ENCODE peak calls at places on chromosomes 6 and 20, in seven cellular contexts. D is stimulated activated CD4-positive, alpha-beta T cell treated with anti-CD3 and anti-CD28 coated beads, Interleukin-4, amount 100 ng/mL, for 24 hours; F is stimulated activated naive CD4-positive, alpha-beta T cell; R is occipital lobe; N is astrocyte of the spinal cord; S is HCEC 1CT; G is G401. V is an unnamed sample.

GRCh38 chr6:4973972-4974885 is 29.6 kb downstream of the RPP40 start:
- DNase-seq in D (no peak), F (no peak), R (no peak), N (peak), S (no peak), G (no peak), V (peak)

GRCh38 chr6:111607279-111607678 is 1.6 kb upstream of the TRAF3IP2 start:
- DNase-seq in D (no peak), F (no peak), R (no peak), N (no peak), S (no peak), G (no peak), V (no peak)

GRCh38 chr6:104679971-104680370 is 179.7 kb downstream of the HACE1 start:
- DNase-seq in D (no peak), F (no peak), R (no peak), N (no peak), S (no peak), G (no peak), V (no peak)

GRCh38 chr20:59210186-59210585 is 46.6 kb downstream of the ZNF831 start:
- DNase-seq in D (no peak), F (no peak), R (no peak), N (no peak), S (no peak), G (peak), V (no peak)

GRCh38 chr6:39169448-39170344 is 54.7 kb upstream of the SAYSD1 start:
- DNase-seq in D (no peak), F (no peak), R (no peak), N (no peak), S (no peak), G (no peak), V (no peak)

GRCh38 chr6:133953634-133954415 is 801 bp downstream of the TBPL1 start:
- DNase-seq in D (no peak), F (no peak), R (no peak), N (no peak), S (no peak), G (no peak), V (no peak)

GRCh38 chr6:106770081-106770480 is 140.7 kb downstream of the QRSL1 start:
- DNase-seq in D (no peak), F (no peak), R (no peak), N (no peak), S (no peak), G (no peak), V (no peak)

GRCh38 chr6:134060491-134061106 is 8.2 kb upstream of the SLC2A12 start:
- DNase-seq in D (no peak), F (no peak), R (no peak), N (peak), S (peak), G (no peak), V (no peak)

GRCh38 chr6:140183881-140184280 is 809.4 kb upstream of the CITED2 start:
- DNase-seq in D (no peak), F (no peak), R (no peak), N (peak), S (peak), G (no peak), V (no peak)

V was measured in pons.